ENCODE peak calls at places on chromosomes 2 and 18, in nine cellular contexts. T, R, J, H, E, S, K, F and M are unnamed samples.

GRCh38 chr2:191166111-191166755 is 15.4 kb upstream of the STAT4 start:
- DNase-seq in J (no peak), S (no peak), T (no peak), E (no peak), K (no peak), R (peak), H (no peak), F (no peak), M (peak)

GRCh38 chr2:28929581-28929980 is 35.1 kb downstream of the WDR43 start:
- DNase-seq in J (no peak), H (no peak), E (no peak), R (no peak), K (no peak), F (no peak), S (no peak), T (no peak), M (peak)

GRCh38 chr18:11148655-11149440 is 521 bp downstream of the PIEZO2 start:
- DNase-seq in H (no peak), J (no peak), E (no peak), K (peak), S (no peak), R (no peak), F (no peak), T (peak), M (no peak)

GRCh38 chr2:33000986-33001385 is 54.2 kb downstream of the LTBP1 start:
- DNase-seq in R (no peak), F (no peak), T (peak), K (no peak), H (no peak), J (no peak), S (no peak), E (no peak), M (peak)

GRCh38 chr2:119301413-119301812 is 65.2 kb downstream of the C2orf76 start:
- DNase-seq in R (peak), H (no peak), S (no peak), J (no peak), T (no peak), K (no peak), E (no peak), F (no peak), M (peak)

GRCh38 chr2:23380562-23381065 is 4.4 kb upstream of the KLHL29 start:
- DNase-seq in H (no peak), T (no peak), F (no peak), S (no peak), E (peak), K (no peak), J (no peak), R (peak), M (no peak)

GRCh38 chr2:231557571-231558217 is 27.4 kb upstream of the NMUR1 start:
- DNase-seq in T (peak), H (peak), J (no peak), E (peak), S (peak), K (peak), R (peak), F (peak), M (peak)

GRCh38 chr2:171793691-171794678 is 100.1 kb downstream of the SLC25A12 start:
- DNase-seq in K (no peak), F (no peak), E (no peak), T (no peak), R (peak), S (no peak), H (no peak), J (no peak), M (peak)

GRCh38 chr18:26854292-26854881 is 11.1 kb downstream of the AQP4 start:
- DNase-seq in T (no peak), J (no peak), H (no peak), S (no peak), F (no peak), R (no peak), K (no peak), E (no peak), M (no peak)

GRCh38 chr2:2331905-2332280 is 818 bp upstream of the MYT1L start:
- DNase-seq in T (no peak), K (no peak), J (no peak), S (no peak), H (no peak), R (no peak), F (no peak), E (no peak), M (no peak)

GRCh38 chr18:80046431-80046830 is 12.2 kb downstream of the RBFA start:
- DNase-seq in H (no peak), K (no peak), J (no peak), F (no peak), T (no peak), E (no peak), S (no peak), R (no peak), M (no peak)

GRCh38 chr2:222653280-222653679 is 2.6 kb downstream of the FARSB start:
- DNase-seq in S (no peak), F (no peak), K (no peak), R (no peak), T (no peak), H (no peak), J (no peak), E (no peak), M (no peak)

GRCh38 chr2:69943000-69943840 is 18.2 kb downstream of the ASPRV1 start:
- DNase-seq in E (no peak), K (no peak), T (no peak), H (no peak), F (no peak), J (no peak), R (no peak), S (no peak), M (no peak)

GRCh38 chr2:138090330-138090729 is 126.1 kb downstream of the HNMT start:
- DNase-seq in T (peak), R (peak), F (peak), S (no peak), K (no peak), E (peak), H (no peak), J (no peak), M (peak)

GRCh38 chr2:241141214-241141770 is 8.0 kb downstream of the PASK start:
- DNase-seq in K (peak), E (no peak), H (no peak), T (no peak), S (no peak), R (no peak), F (no peak), J (no peak), M (no peak)

GRCh38 chr2:142870516-142870915 is 6.9 kb upstream of the KYNU start:
- DNase-seq in F (no peak), H (no peak), T (no peak), S (no peak), E (no peak), K (no peak), R (peak), J (no peak), M (no peak)

GRCh38 chr2:164178835-164179470 is 442.3 kb downstream of the GRB14 start:
- DNase-seq in F (no peak), E (no peak), R (peak), S (no peak), H (no peak), J (no peak), K (no peak), T (peak), M (peak)

GRCh38 chr2:215717627-215718412 is 282.0 kb upstream of the FN1 start:
- DNase-seq in K (no peak), H (no peak), T (no peak), E (no peak), R (peak), S (no peak), J (no peak), F (no peak), M (peak)

GRCh38 chr2:70733428-70734185 is 34.4 kb downstream of the ADD2 start:
- DNase-seq in T (no peak), E (no peak), J (no peak), F (no peak), S (no peak), H (no peak), K (no peak), R (no peak), M (no peak)